ENCODE peak calls at places on chromosomes 3 and 15, in four cellular contexts. A is adipocyte; S is fibroblast of the conjunctiva; Q is activated CD4-positive, alpha-beta T cell treated with anti-CD3 and anti-CD28 coated beads, Interleukin-2, amount 50 U/mL, for 48 hours. M is an unnamed sample.

GRCh38 chr3:74739242-74739641 is 124.8 kb upstream of the CNTN3 start:
- DNase-seq in A (no peak), S (no peak), Q (no peak), M (no peak)

GRCh38 chr15:64842099-64842940 is 605 bp downstream of the PLEKHO2 start:
- DNase-seq in A (peak; percentile 51), S (no peak), Q (peak; percentile 42), M (no peak)

GRCh38 chr15:48560321-48561051 is 85.0 kb downstream of the FBN1 start:
- DNase-seq in A (peak; percentile 71), S (peak; percentile 73), Q (no peak), M (no peak)

GRCh38 chr3:71504250-71505036 is 79.1 kb downstream of the FOXP1 start:
- DNase-seq in A (peak; percentile 86), S (peak; percentile 17), Q (peak; percentile 57), M (no peak)

GRCh38 chr15:57557810-57558209 is 33.9 kb upstream of the MYZAP start:
- DNase-seq in A (no peak), S (no peak), Q (no peak), M (no peak)

GRCh38 chr15:64634576-64635485 is 140.6 kb downstream of the RBPMS2 start:
- DNase-seq in A (no peak), S (no peak), Q (peak; percentile 32), M (no peak)

GRCh38 chr15:66938114-66938830 is 127.1 kb upstream of the SMAD3 start:
- DNase-seq in A (no peak), S (no peak), Q (no peak), M (peak; percentile 24)

GRCh38 chr3:52326976-52327375 is 10.9 kb downstream of the DNAH1 start:
- DNase-seq in A (no peak), S (no peak), Q (no peak), M (no peak)

GRCh38 chr3:126344380-126345041 is 12.7 kb downstream of the KLF15 start:
- DNase-seq in A (no peak), S (no peak), Q (no peak), M (no peak)

GRCh38 chr3:154113609-154114008 is 7.6 kb upstream of the ARHGEF26 start:
- DNase-seq in A (no peak), S (no peak), Q (no peak), M (no peak)

GRCh38 chr3:64377942-64378341 is 152.7 kb upstream of the PRICKLE2 start:
- DNase-seq in A (no peak), S (no peak), Q (no peak), M (no peak)

GRCh38 chr3:132225664-132226063 is 91.5 kb upstream of the ACP3 start:
- DNase-seq in A (no peak), S (no peak), Q (no peak), M (no peak)

GRCh38 chr15:57777034-57777433 is 70.5 kb downstream of the POLR2M start:
- DNase-seq in A (no peak), S (no peak), Q (no peak), M (no peak)

GRCh38 chr15:99435761-99436346 is 129.9 kb upstream of the MEF2A start:
- DNase-seq in A (no peak), S (no peak), Q (peak; percentile 1), M (no peak)

GRCh38 chr15:96336045-96336642 is 5.6 kb downstream of the NR2F2 start:
- DNase-seq in A (peak; percentile 25), S (no peak), Q (no peak), M (no peak)

GRCh38 chr3:42226470-42227425 is 39.2 kb downstream of the CCK start:
- DNase-seq in A (no peak), S (no peak), Q (no peak), M (no peak)

GRCh38 chr15:25416693-25417092 is 22.1 kb downstream of the UBE3A start:
- DNase-seq in A (no peak), S (no peak), Q (no peak), M (no peak)

GRCh38 chr15:49242820-49243219 is 72.8 kb downstream of the GALK2 start:
- DNase-seq in A (peak; percentile 66), S (peak; percentile 49), Q (no peak), M (no peak)

GRCh38 chr3:105409364-105409763 is 42.7 kb downstream of the ALCAM start:
- DNase-seq in A (no peak), S (no peak), Q (no peak), M (no peak)

GRCh38 chr15:70442616-70443321 is 320.6 kb downstream of the UACA start:
- DNase-seq in A (peak; percentile 46), S (no peak), Q (no peak), M (no peak)

GRCh38 chr3:188779537-188779936 is 392.2 kb upstream of the TPRG1 start:
- DNase-seq in A (peak; percentile 64), S (no peak), Q (no peak), M (no peak)

GRCh38 chr3:197394464-197395321 is 96.3 kb upstream of the DLG1 start:
- DNase-seq in A (peak; percentile 69), S (peak; percentile 61), Q (peak; percentile 75), M (no peak)

GRCh38 chr3:194689493-194689901 is 3.8 kb downstream of the FAM43A start:
- DNase-seq in A (peak; percentile 94), S (peak; percentile 93), Q (peak; percentile 23), M (no peak)

GRCh38 chr3:67382551-67382950 is 271.9 kb downstream of the SUCLG2 start:
- DNase-seq in A (peak; percentile 23), S (no peak), Q (no peak), M (no peak)

GRCh38 chr3:182682263-182683229 is 110.8 kb upstream of the ATP11B start:
- DNase-seq in A (peak; percentile 80), S (no peak), Q (peak; percentile 66), M (peak; percentile 66)

GRCh38 chr3:50351318-50351687 is 641 bp downstream of the CYB561D2 start:
- DNase-seq in A (no peak), S (no peak), Q (no peak), M (no peak)

GRCh38 chr3:189690237-189690636 is 59.0 kb downstream of the TP63 start:
- DNase-seq in A (no peak), S (no peak), Q (no peak), M (no peak)

GRCh38 chr3:124409650-124410275 is 320.5 kb upstream of the UMPS start:
- DNase-seq in A (peak; percentile 37), S (no peak), Q (no peak), M (no peak)

GRCh38 chr15:85141601-85142185 is 160.0 kb downstream of the PDE8A start:
- DNase-seq in A (no peak), S (no peak), Q (no peak), M (no peak)

GRCh38 chr15:28942521-28943035 is 56.8 kb downstream of the APBA2 start:
- DNase-seq in A (no peak), S (no peak), Q (no peak), M (no peak)

GRCh38 chr3:119588112-119588511 is 8.8 kb downstream of the ADPRH start:
- DNase-seq in A (no peak), S (no peak), Q (peak; percentile 64), M (peak; percentile 73)

GRCh38 chr3:14393440-14394111 is 8.8 kb upstream of the SLC6A6 start:
- DNase-seq in A (peak; percentile 85), S (no peak), Q (no peak), M (no peak)

GRCh38 chr3:163056874-163057497 is 1560.4 kb downstream of the OTOL1 start:
- DNase-seq in A (peak; percentile 80), S (peak; percentile 21), Q (peak; percentile 32), M (peak; percentile 11)

GRCh38 chr3:197466586-197467399 is 89.0 kb downstream of the BDH1 start:
- DNase-seq in A (peak; percentile 85), S (no peak), Q (no peak), M (no peak)

GRCh38 chr3:43212914-43213611 is 73.3 kb upstream of the SNRK start:
- DNase-seq in A (no peak), S (no peak), Q (no peak), M (no peak)

GRCh38 chr3:58585005-58585786 is 8.0 kb upstream of the FAM107A start:
- DNase-seq in A (peak; percentile 91), S (peak; percentile 52), Q (peak; percentile 76), M (peak; percentile 76)

M was measured in left colon.